ENCODE peak calls at places on chromosomes 16 and 17, in eight cellular contexts. One of them, this sample, is unnamed.

GRCh38 chr17:34303606-34304005 is 15.6 kb upstream of the CCL8 start:
- DNase-seq in dorsolateral prefrontal cortex: no peak
- DNase-seq in SJSA1: no peak
- DNase-seq in activated CD4-positive, alpha-beta memory T cell treated with anti-CD3 and anti-CD28 coated beads, Interleukin-2, amount 10 ng/mL, durations not matched to agents 7 days and 5 days: no peak
- DNase-seq in aorta: no peak
- DNase-seq in RPMI7951: no peak
- DNase-seq in frontal cortex: no peak
- DNase-seq in cerebellar nuclear complex: no peak
- DNase-seq in this sample: no peak

GRCh38 chr17:74446551-74447500 is 14.9 kb downstream of the GPRC5C start:
- DNase-seq in dorsolateral prefrontal cortex: no peak
- DNase-seq in SJSA1: no peak
- DNase-seq in activated CD4-positive, alpha-beta memory T cell treated with anti-CD3 and anti-CD28 coated beads, Interleukin-2, amount 10 ng/mL, durations not matched to agents 7 days and 5 days: no peak
- DNase-seq in aorta: peak; percentile 90
- DNase-seq in RPMI7951: no peak
- DNase-seq in frontal cortex: no peak
- DNase-seq in cerebellar nuclear complex: peak; percentile 55
- DNase-seq in this sample: no peak

GRCh38 chr16:30149250-30149885 is 26.3 kb upstream of the MAPK3 start:
- DNase-seq in dorsolateral prefrontal cortex: no peak
- DNase-seq in SJSA1: no peak
- DNase-seq in activated CD4-positive, alpha-beta memory T cell treated with anti-CD3 and anti-CD28 coated beads, Interleukin-2, amount 10 ng/mL, durations not matched to agents 7 days and 5 days: no peak
- DNase-seq in aorta: no peak
- DNase-seq in RPMI7951: no peak
- DNase-seq in frontal cortex: no peak
- DNase-seq in cerebellar nuclear complex: no peak
- DNase-seq in this sample: no peak

GRCh38 chr17:42706732-42707131 is 24.4 kb downstream of the CNTNAP1 start:
- DNase-seq in dorsolateral prefrontal cortex: no peak
- DNase-seq in SJSA1: no peak
- DNase-seq in activated CD4-positive, alpha-beta memory T cell treated with anti-CD3 and anti-CD28 coated beads, Interleukin-2, amount 10 ng/mL, durations not matched to agents 7 days and 5 days: peak; percentile 76
- DNase-seq in aorta: no peak
- DNase-seq in RPMI7951: no peak
- DNase-seq in frontal cortex: no peak
- DNase-seq in cerebellar nuclear complex: no peak
- DNase-seq in this sample: no peak

GRCh38 chr16:74743668-74744299 is 30.8 kb downstream of the FA2H start:
- DNase-seq in dorsolateral prefrontal cortex: no peak
- DNase-seq in SJSA1: peak; percentile 92
- DNase-seq in activated CD4-positive, alpha-beta memory T cell treated with anti-CD3 and anti-CD28 coated beads, Interleukin-2, amount 10 ng/mL, durations not matched to agents 7 days and 5 days: no peak
- DNase-seq in aorta: no peak
- DNase-seq in RPMI7951: peak; percentile 64
- DNase-seq in frontal cortex: no peak
- DNase-seq in cerebellar nuclear complex: no peak
- DNase-seq in this sample: no peak

GRCh38 chr17:16181581-16181980 is 33.8 kb downstream of the NCOR1 start:
- DNase-seq in dorsolateral prefrontal cortex: no peak
- DNase-seq in SJSA1: no peak
- DNase-seq in activated CD4-positive, alpha-beta memory T cell treated with anti-CD3 and anti-CD28 coated beads, Interleukin-2, amount 10 ng/mL, durations not matched to agents 7 days and 5 days: no peak
- DNase-seq in aorta: no peak
- DNase-seq in RPMI7951: no peak
- DNase-seq in frontal cortex: no peak
- DNase-seq in cerebellar nuclear complex: no peak
- DNase-seq in this sample: no peak

GRCh38 chr16:14129502-14129901 is 58.4 kb downstream of the MRTFB start:
- DNase-seq in dorsolateral prefrontal cortex: no peak
- DNase-seq in SJSA1: no peak
- DNase-seq in activated CD4-positive, alpha-beta memory T cell treated with anti-CD3 and anti-CD28 coated beads, Interleukin-2, amount 10 ng/mL, durations not matched to agents 7 days and 5 days: no peak
- DNase-seq in aorta: no peak
- DNase-seq in RPMI7951: no peak
- DNase-seq in frontal cortex: no peak
- DNase-seq in cerebellar nuclear complex: no peak
- DNase-seq in this sample: no peak

GRCh38 chr16:56971768-56972043 is 10.0 kb downstream of the CETP start:
- DNase-seq in dorsolateral prefrontal cortex: no peak
- DNase-seq in SJSA1: no peak
- DNase-seq in activated CD4-positive, alpha-beta memory T cell treated with anti-CD3 and anti-CD28 coated beads, Interleukin-2, amount 10 ng/mL, durations not matched to agents 7 days and 5 days: no peak
- DNase-seq in aorta: no peak
- DNase-seq in RPMI7951: no peak
- DNase-seq in frontal cortex: no peak
- DNase-seq in cerebellar nuclear complex: no peak
- DNase-seq in this sample: no peak

GRCh38 chr17:48625502-48626201 is 506 bp downstream of the HOXB9 start:
- DNase-seq in dorsolateral prefrontal cortex: no peak
- DNase-seq in SJSA1: no peak
- DNase-seq in activated CD4-positive, alpha-beta memory T cell treated with anti-CD3 and anti-CD28 coated beads, Interleukin-2, amount 10 ng/mL, durations not matched to agents 7 days and 5 days: peak; percentile 53
- DNase-seq in aorta: no peak
- DNase-seq in RPMI7951: peak; percentile 32
- DNase-seq in frontal cortex: no peak
- DNase-seq in cerebellar nuclear complex: no peak
- DNase-seq in this sample: no peak

GRCh38 chr17:72423286-72423589 is 302.4 kb downstream of the SOX9 start:
- DNase-seq in dorsolateral prefrontal cortex: no peak
- DNase-seq in SJSA1: no peak
- DNase-seq in activated CD4-positive, alpha-beta memory T cell treated with anti-CD3 and anti-CD28 coated beads, Interleukin-2, amount 10 ng/mL, durations not matched to agents 7 days and 5 days: no peak
- DNase-seq in aorta: no peak
- DNase-seq in RPMI7951: no peak
- DNase-seq in frontal cortex: no peak
- DNase-seq in cerebellar nuclear complex: no peak
- DNase-seq in this sample: no peak

GRCh38 chr16:64012166-64012565 is 1109.7 kb downstream of the CDH11 start:
- DNase-seq in dorsolateral prefrontal cortex: no peak
- DNase-seq in SJSA1: no peak
- DNase-seq in activated CD4-positive, alpha-beta memory T cell treated with anti-CD3 and anti-CD28 coated beads, Interleukin-2, amount 10 ng/mL, durations not matched to agents 7 days and 5 days: no peak
- DNase-seq in aorta: no peak
- DNase-seq in RPMI7951: peak; percentile 2
- DNase-seq in frontal cortex: no peak
- DNase-seq in cerebellar nuclear complex: no peak
- DNase-seq in this sample: no peak

GRCh38 chr17:57404073-57404472 is 147.8 kb downstream of the MSI2 start:
- DNase-seq in dorsolateral prefrontal cortex: no peak
- DNase-seq in SJSA1: no peak
- DNase-seq in activated CD4-positive, alpha-beta memory T cell treated with anti-CD3 and anti-CD28 coated beads, Interleukin-2, amount 10 ng/mL, durations not matched to agents 7 days and 5 days: no peak
- DNase-seq in aorta: no peak
- DNase-seq in RPMI7951: no peak
- DNase-seq in frontal cortex: no peak
- DNase-seq in cerebellar nuclear complex: no peak
- DNase-seq in this sample: no peak

GRCh38 chr16:14007460-14007859 is 63.7 kb upstream of the MRTFB start:
- DNase-seq in dorsolateral prefrontal cortex: no peak
- DNase-seq in SJSA1: no peak
- DNase-seq in activated CD4-positive, alpha-beta memory T cell treated with anti-CD3 and anti-CD28 coated beads, Interleukin-2, amount 10 ng/mL, durations not matched to agents 7 days and 5 days: no peak
- DNase-seq in aorta: no peak
- DNase-seq in RPMI7951: peak; percentile 80
- DNase-seq in frontal cortex: no peak
- DNase-seq in cerebellar nuclear complex: no peak
- DNase-seq in this sample: no peak

GRCh38 chr16:9913604-9914330 is 268.5 kb downstream of the GRIN2A start:
- DNase-seq in dorsolateral prefrontal cortex: no peak
- DNase-seq in SJSA1: no peak
- DNase-seq in activated CD4-positive, alpha-beta memory T cell treated with anti-CD3 and anti-CD28 coated beads, Interleukin-2, amount 10 ng/mL, durations not matched to agents 7 days and 5 days: no peak
- DNase-seq in aorta: no peak
- DNase-seq in RPMI7951: no peak
- DNase-seq in frontal cortex: no peak
- DNase-seq in cerebellar nuclear complex: no peak
- DNase-seq in this sample: no peak

GRCh38 chr16:77822656-77823055 is 34.3 kb downstream of the VAT1L start:
- DNase-seq in dorsolateral prefrontal cortex: no peak
- DNase-seq in SJSA1: no peak
- DNase-seq in activated CD4-positive, alpha-beta memory T cell treated with anti-CD3 and anti-CD28 coated beads, Interleukin-2, amount 10 ng/mL, durations not matched to agents 7 days and 5 days: no peak
- DNase-seq in aorta: no peak
- DNase-seq in RPMI7951: no peak
- DNase-seq in frontal cortex: no peak
- DNase-seq in cerebellar nuclear complex: no peak
- DNase-seq in this sample: no peak

This sample was measured in cortex of kidney.